ENCODE peak calls at places on chromosomes 16 and 17, in six cellular contexts. X, O, E, U, B and L are unnamed samples.

GRCh38 chr17:7313890-7314718 is 1.1 kb downstream of the GPS2 start:
- DNase-seq in B (no peak), E (no peak), U (no peak), X (peak; percentile 13), O (no peak), L (no peak)

GRCh38 chr16:55469821-55470532 is 9.0 kb upstream of the MMP2 start:
- DNase-seq in O (no peak), B (no peak), U (no peak), E (no peak), X (no peak), L (no peak)

GRCh38 chr17:44024271-44024663 is 9.5 kb upstream of the TMEM101 start:
- DNase-seq in B (no peak), U (no peak), O (no peak), E (no peak), X (no peak), L (no peak)

GRCh38 chr16:70772493-70772892 is 28.5 kb downstream of the VAC14 start:
- DNase-seq in U (no peak), O (no peak), X (no peak), E (no peak), B (no peak), L (no peak)

GRCh38 chr16:83348991-83349390 is 458.8 kb upstream of the HSBP1 start:
- DNase-seq in E (no peak), U (no peak), O (no peak), B (no peak), X (no peak), L (no peak)

GRCh38 chr17:27199948-27200347 is 94.0 kb upstream of the WSB1 start:
- DNase-seq in B (no peak), X (no peak), E (no peak), O (no peak), U (no peak), L (no peak)

GRCh38 chr17:7233701-7234099 is 617 bp downstream of the DVL2 start:
- DNase-seq in B (no peak), E (no peak), U (no peak), X (no peak), O (no peak), L (no peak)

GRCh38 chr17:79136596-79136995 is 62.0 kb downstream of the ENGASE start:
- DNase-seq in E (no peak), B (no peak), O (no peak), U (no peak), X (no peak), L (no peak)

GRCh38 chr16:17633146-17633966 is 162.6 kb upstream of the XYLT1 start:
- DNase-seq in E (no peak), O (no peak), U (no peak), B (no peak), X (no peak), L (no peak)

GRCh38 chr17:81740395-81740961 is 28.4 kb downstream of the SLC25A10 start:
- DNase-seq in E (no peak), B (no peak), U (peak; percentile 86), O (no peak), X (no peak), L (no peak)

GRCh38 chr17:17445925-17446665 is 30.7 kb upstream of the MED9 start:
- DNase-seq in U (no peak), O (no peak), B (peak; percentile 78), X (no peak), E (no peak), L (no peak)

GRCh38 chr16:47499700-47500264 is 38.7 kb downstream of the PHKB start:
- DNase-seq in X (no peak), E (no peak), O (no peak), U (peak; percentile 39), B (no peak), L (no peak)

GRCh38 chr16:78290498-78291271 is 191.2 kb downstream of the WWOX start:
- DNase-seq in E (no peak), X (no peak), O (no peak), B (no peak), U (no peak), L (no peak)

GRCh38 chr16:82845076-82845475 is 218.3 kb downstream of the CDH13 start:
- DNase-seq in E (no peak), U (no peak), X (no peak), O (no peak), B (no peak), L (no peak)

GRCh38 chr17:32636593-32637218 is 149.9 kb downstream of the CDK5R1 start:
- DNase-seq in U (no peak), O (no peak), B (no peak), X (no peak), E (no peak), L (no peak)

GRCh38 chr17:35981908-35982330 is 622 bp upstream of the CCL16 start:
- DNase-seq in U (no peak), E (no peak), X (no peak), B (peak; percentile 77), O (no peak), L (no peak)

GRCh38 chr17:28937044-28937729 is 14.1 kb downstream of the PHF12 start:
- DNase-seq in B (no peak), U (no peak), X (no peak), O (no peak), E (no peak), L (no peak)

GRCh38 chr16:77965346-77965745 is 57.0 kb upstream of the CLEC3A start:
- DNase-seq in X (no peak), U (no peak), B (no peak), O (no peak), E (no peak), L (no peak)

GRCh38 chr16:27463741-27464662 is 62.0 kb downstream of the IL21R start:
- DNase-seq in E (peak; percentile 90), U (no peak), X (peak; percentile 36), B (no peak), O (no peak), L (no peak)

GRCh38 chr16:65312795-65313194 is 190.9 kb upstream of the CDH11 start:
- DNase-seq in O (no peak), E (no peak), B (no peak), U (no peak), X (no peak), L (no peak)

GRCh38 chr16:52912565-52913173 is 140.0 kb downstream of the CHD9NB start:
- DNase-seq in U (peak; percentile 61), E (no peak), B (peak; percentile 65), O (no peak), X (peak; percentile 80), L (peak; percentile 81)

GRCh38 chr17:75241996-75242460 is 19.4 kb downstream of the GGA3 start:
- DNase-seq in B (no peak), U (no peak), X (no peak), E (no peak), O (no peak), L (no peak)

GRCh38 chr17:76451480-76451879 is 1.5 kb downstream of the UBE2O start:
- DNase-seq in X (no peak), U (no peak), E (no peak), B (no peak), O (no peak), L (no peak)

GRCh38 chr16:47644166-47644565 is 183.0 kb downstream of the PHKB start:
- DNase-seq in U (no peak), O (no peak), B (peak; percentile 31), X (no peak), E (no peak), L (no peak)

GRCh38 chr17:21548236-21548635 is 144.1 kb upstream of the KCNJ18 start:
- DNase-seq in E (no peak), O (no peak), X (no peak), U (no peak), B (no peak), L (no peak)

GRCh38 chr16:66426112-66427035 is 721 bp upstream of the BEAN1 start:
- DNase-seq in E (no peak), B (no peak), X (peak; percentile 59), U (no peak), O (no peak), L (no peak)

GRCh38 chr17:75288784-75289121 is 480 bp downstream of the SLC25A19 start:
- DNase-seq in B (peak; percentile 69), O (no peak), U (no peak), X (no peak), E (no peak), L (no peak)

GRCh38 chr17:2545393-2545792 is 33.7 kb upstream of the METTL16 start:
- DNase-seq in U (no peak), E (no peak), B (peak; percentile 49), O (no peak), X (no peak), L (no peak)

GRCh38 chr17:61000911-61001310 is 323.3 kb downstream of the BCAS3 start:
- DNase-seq in U (no peak), O (no peak), E (no peak), B (no peak), X (no peak), L (peak; percentile 5)

DNA sequence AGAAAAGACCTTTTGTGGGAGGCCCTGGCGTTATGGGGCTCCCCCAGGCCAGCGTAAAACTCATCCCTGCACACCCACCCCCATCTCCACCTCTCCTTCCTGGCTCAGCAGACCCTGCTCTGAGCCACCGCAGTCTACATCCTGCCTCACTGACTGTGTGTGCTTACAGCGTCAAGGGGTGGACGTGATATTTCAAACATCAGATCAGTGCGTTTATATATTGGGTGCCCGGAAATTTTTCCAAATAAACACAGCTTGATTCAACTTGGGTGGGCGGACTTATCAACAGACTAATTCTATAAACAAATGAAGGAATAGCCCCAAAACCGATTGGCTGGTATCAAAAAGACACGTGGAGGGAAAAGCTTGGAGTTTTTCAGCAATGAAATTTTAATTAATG is 293 bp upstream of the FOXL1 start:
- DNase-seq in O (no peak), E (no peak), B (no peak), U (no peak), X (no peak), L (no peak)
- H3K4me3 ChIP-seq in O (no peak overlapping the region), E (no peak overlapping the region), B (no peak overlapping the region), U (no peak overlapping the region), X (no peak overlapping the region), L (peak overlapping the region; percentile 55)

DNA sequence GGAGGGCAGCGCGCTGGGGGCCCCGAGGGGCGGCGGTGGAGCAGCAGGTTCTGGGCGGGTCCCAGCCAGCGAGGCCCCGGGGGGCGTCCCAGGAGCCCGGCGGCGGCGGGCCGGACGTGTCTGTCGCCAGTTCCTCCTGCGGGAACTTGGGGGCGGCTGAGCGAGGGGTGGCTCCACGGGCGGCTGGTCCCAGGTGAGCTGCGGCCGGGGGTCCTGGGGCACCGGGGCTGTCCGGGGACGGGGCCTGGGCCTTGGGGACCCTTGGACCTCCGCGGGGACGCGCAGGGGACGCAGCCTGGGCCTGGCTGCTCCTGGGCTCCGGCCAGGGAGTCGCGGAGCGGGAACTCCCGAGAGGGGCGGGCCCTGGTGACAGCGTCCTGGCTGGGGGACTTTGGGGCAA is 54.2 kb upstream of the ZNF267 start:
- DNase-seq in U (peak; percentile 77), E (no peak), O (no peak), X (peak; percentile 48), B (no peak), L (no peak)
- H3K9me3 ChIP-seq in U (no peaks in the 10 kb centered on the region), E (no peaks in the 10 kb centered on the region), O (no peaks in the 10 kb centered on the region), X (no peaks in the 10 kb centered on the region), B (no peaks in the 10 kb centered on the region), L (no peaks in the 10 kb centered on the region)

GRCh38 chr16:50244140-50244503 is 22.2 kb upstream of the ADCY7 start:
- DNase-seq in X (no peak), E (no peak), B (no peak), O (no peak), U (no peak), L (no peak)
- H3K4me3 ChIP-seq in X (no peak overlapping the region), E (no peak overlapping the region), B (no peak overlapping the region), O (no peak overlapping the region), U (no peak overlapping the region), L (no peak overlapping the region)

DNA sequence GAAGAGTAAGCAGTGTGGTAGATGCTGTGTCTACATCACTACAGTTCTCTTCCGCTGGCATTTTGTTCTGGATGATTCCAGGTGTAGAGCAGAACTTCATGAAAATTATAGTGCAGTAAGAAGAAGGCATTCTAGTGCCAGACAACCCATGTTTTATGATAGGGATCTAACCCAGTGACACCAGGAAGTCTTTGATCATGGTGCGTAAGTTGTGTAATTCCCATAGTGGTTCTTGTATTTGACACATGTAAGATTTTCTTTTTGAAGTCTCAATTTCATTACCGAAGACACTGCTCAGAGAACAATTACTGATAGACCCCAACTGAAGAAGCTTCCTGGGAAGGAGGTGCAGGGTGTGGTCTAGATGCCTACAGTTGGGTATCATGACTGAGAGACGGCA is 356.9 kb downstream of the CA10 start:
- DNase-seq in B (no peak), X (no peak), O (no peak), U (no peak), E (no peak), L (no peak)
- H3K9me3 ChIP-seq in B (no peaks in the 10 kb centered on the region), X (no peaks in the 10 kb centered on the region), O (no peaks in the 10 kb centered on the region), U (no peaks in the 10 kb centered on the region), E (no peaks in the 10 kb centered on the region), L (no peaks in the 10 kb centered on the region)